ENCODE peak calls at places on chromosome 7, in six cellular contexts. One of them, this sample, is unnamed.

GRCh38 chr7:92603089-92603445 is 12.9 kb upstream of the FAM133B start:
- DNase-seq in H1: no peak
- DNase-seq in mesenchymal stem cell: no peak
- DNase-seq in H9: no peak
- DNase-seq in IMR-90: no peak
- DNase-seq in mesendoderm: no peak
- DNase-seq in this sample: no peak

GRCh38 chr7:94301024-94301588 is 93.6 kb upstream of the COL1A2 start:
- DNase-seq in mesenchymal stem cell: peak
- DNase-seq in H9: peak
- DNase-seq in H1: peak
- DNase-seq in mesendoderm: peak
- DNase-seq in IMR-90: peak
- DNase-seq in this sample: peak

GRCh38 chr7:47893238-47893637 is 55.0 kb downstream of the PKD1L1 start:
- DNase-seq in H1: peak
- DNase-seq in mesenchymal stem cell: no peak
- DNase-seq in H9: peak
- DNase-seq in IMR-90: no peak
- DNase-seq in mesendoderm: peak
- DNase-seq in this sample: no peak

GRCh38 chr7:78441737-78442136 is 643.2 kb downstream of the PHTF2 start:
- DNase-seq in H9: no peak
- DNase-seq in IMR-90: no peak
- DNase-seq in H1: no peak
- DNase-seq in mesenchymal stem cell: no peak
- DNase-seq in mesendoderm: peak
- DNase-seq in this sample: no peak

GRCh38 chr7:87325576-87326370 is 19.7 kb upstream of the CROT start:
- DNase-seq in H9: no peak
- DNase-seq in mesendoderm: no peak
- DNase-seq in IMR-90: no peak
- DNase-seq in H1: no peak
- DNase-seq in mesenchymal stem cell: no peak
- DNase-seq in this sample: no peak

GRCh38 chr7:73704640-73705550 is 14.6 kb downstream of the STX1A start:
- DNase-seq in IMR-90: peak
- DNase-seq in mesenchymal stem cell: no peak
- DNase-seq in H9: no peak
- DNase-seq in mesendoderm: no peak
- DNase-seq in H1: no peak
- DNase-seq in this sample: no peak

GRCh38 chr7:79515358-79515757 is 61.9 kb upstream of the MAGI2 start:
- DNase-seq in mesenchymal stem cell: no peak
- DNase-seq in IMR-90: peak
- DNase-seq in H9: no peak
- DNase-seq in mesendoderm: no peak
- DNase-seq in H1: no peak
- DNase-seq in this sample: no peak

GRCh38 chr7:142557971-142558582 is 191.2 kb upstream of the PRSS1 start:
- DNase-seq in IMR-90: peak
- DNase-seq in mesenchymal stem cell: no peak
- DNase-seq in H9: peak
- DNase-seq in mesendoderm: peak
- DNase-seq in H1: peak
- DNase-seq in this sample: peak

GRCh38 chr7:94410471-94411466 is 16.1 kb downstream of the COL1A2 start:
- DNase-seq in H9: no peak
- DNase-seq in mesenchymal stem cell: no peak
- DNase-seq in H1: no peak
- DNase-seq in mesendoderm: no peak
- DNase-seq in IMR-90: no peak
- DNase-seq in this sample: no peak

GRCh38 chr7:151672706-151673105 is 153.0 kb upstream of the RHEB start:
- DNase-seq in IMR-90: peak
- DNase-seq in mesendoderm: no peak
- DNase-seq in H1: no peak
- DNase-seq in mesenchymal stem cell: peak
- DNase-seq in H9: no peak
- DNase-seq in this sample: no peak

GRCh38 chr7:16422917-16423316 is 1.6 kb upstream of the CRPPA start:
- DNase-seq in H9: no peak
- DNase-seq in mesenchymal stem cell: no peak
- DNase-seq in IMR-90: no peak
- DNase-seq in H1: no peak
- DNase-seq in mesendoderm: peak
- DNase-seq in this sample: no peak

GRCh38 chr7:47406766-47407129 is 175.2 kb downstream of the TNS3 start:
- DNase-seq in H1: no peak
- DNase-seq in mesendoderm: no peak
- DNase-seq in mesenchymal stem cell: no peak
- DNase-seq in IMR-90: no peak
- DNase-seq in H9: no peak
- DNase-seq in this sample: no peak

GRCh38 chr7:33905389-33906032 is at the start of gene BMPER:
- DNase-seq in IMR-90: peak
- DNase-seq in H9: peak
- DNase-seq in H1: peak
- DNase-seq in mesenchymal stem cell: peak
- DNase-seq in mesendoderm: peak
- DNase-seq in this sample: peak

GRCh38 chr7:57364933-57365710 is 84.9 kb upstream of the ZNF716 start:
- DNase-seq in mesenchymal stem cell: no peak
- DNase-seq in H9: no peak
- DNase-seq in H1: no peak
- DNase-seq in mesendoderm: no peak
- DNase-seq in IMR-90: no peak
- DNase-seq in this sample: no peak

GRCh38 chr7:77453531-77453930 is 37.4 kb upstream of the GSAP start:
- DNase-seq in mesenchymal stem cell: no peak
- DNase-seq in H1: no peak
- DNase-seq in mesendoderm: no peak
- DNase-seq in IMR-90: peak
- DNase-seq in H9: no peak
- DNase-seq in this sample: no peak

GRCh38 chr7:158452331-158452730 is 135.3 kb downstream of the PTPRN2 start:
- DNase-seq in IMR-90: no peak
- DNase-seq in H1: no peak
- DNase-seq in mesenchymal stem cell: no peak
- DNase-seq in mesendoderm: no peak
- DNase-seq in H9: no peak
- DNase-seq in this sample: no peak

GRCh38 chr7:129947701-129948100 is 5.1 kb downstream of the UBE2H start:
- DNase-seq in mesenchymal stem cell: peak
- DNase-seq in IMR-90: no peak
- DNase-seq in mesendoderm: no peak
- DNase-seq in H1: no peak
- DNase-seq in H9: no peak
- DNase-seq in this sample: no peak

GRCh38 chr7:94336009-94336408 is 58.7 kb upstream of the COL1A2 start:
- DNase-seq in IMR-90: peak
- DNase-seq in H9: no peak
- DNase-seq in H1: no peak
- DNase-seq in mesenchymal stem cell: peak
- DNase-seq in mesendoderm: no peak
- DNase-seq in this sample: no peak

GRCh38 chr7:66642186-66642585 is 13.5 kb downstream of the KCTD7 start:
- DNase-seq in mesenchymal stem cell: no peak
- DNase-seq in H9: no peak
- DNase-seq in H1: no peak
- DNase-seq in IMR-90: no peak
- DNase-seq in mesendoderm: no peak
- DNase-seq in this sample: no peak

GRCh38 chr7:127809285-127809702 is 157.3 kb downstream of the SND1 start:
- DNase-seq in H1: no peak
- DNase-seq in IMR-90: peak
- DNase-seq in mesendoderm: no peak
- DNase-seq in mesenchymal stem cell: peak
- DNase-seq in H9: no peak
- DNase-seq in this sample: no peak

GRCh38 chr7:36048141-36048901 is 104.7 kb upstream of the EEPD1 start:
- DNase-seq in H1: no peak
- DNase-seq in IMR-90: peak
- DNase-seq in mesenchymal stem cell: peak
- DNase-seq in mesendoderm: no peak
- DNase-seq in H9: no peak
- DNase-seq in this sample: no peak

GRCh38 chr7:29365423-29365822 is 170.8 kb downstream of the CHN2 start:
- DNase-seq in H1: no peak
- DNase-seq in H9: no peak
- DNase-seq in mesenchymal stem cell: no peak
- DNase-seq in mesendoderm: no peak
- DNase-seq in IMR-90: no peak
- DNase-seq in this sample: no peak
- H3K23ac ChIP-seq in H1: no peak
- H3K23ac ChIP-seq in H9: no peak
- H3K23ac ChIP-seq in mesenchymal stem cell: no peak
- H3K23ac ChIP-seq in mesendoderm: no peak
- H3K23ac ChIP-seq in IMR-90: no peak
- H3K23ac ChIP-seq in this sample: no peak

DNA sequence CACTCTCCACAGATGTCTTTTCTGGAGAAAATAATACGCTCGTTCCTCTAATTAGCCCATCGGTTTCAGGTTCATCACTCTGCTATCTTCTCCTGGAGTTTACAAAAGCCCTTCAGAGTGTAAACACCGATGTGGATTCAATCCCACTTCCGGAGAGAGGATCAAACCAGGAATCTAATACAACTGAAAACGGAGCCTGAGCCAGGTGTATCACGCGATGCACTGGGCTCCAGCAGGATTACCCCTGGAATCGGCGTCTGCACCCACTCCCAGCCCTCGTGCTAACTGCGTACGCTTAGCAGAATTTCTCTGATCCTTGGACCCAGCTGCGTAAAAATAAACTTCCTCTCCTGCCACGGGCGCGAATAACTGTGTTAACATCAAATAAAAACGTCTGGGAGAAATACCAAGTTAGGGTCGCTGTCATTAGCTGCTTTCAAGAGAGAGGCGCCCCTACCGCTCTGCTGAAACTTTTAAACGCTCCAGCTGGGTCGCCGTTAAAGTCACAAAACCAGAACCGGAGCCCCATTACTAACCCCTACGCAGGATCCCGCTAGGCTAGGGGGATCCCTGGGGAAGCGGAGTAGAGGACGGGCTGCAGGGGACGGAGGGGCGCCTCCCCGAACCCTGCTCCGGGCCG is 508 bp downstream of the ZNF3 start:
- DNase-seq in mesenchymal stem cell: peak
- DNase-seq in mesendoderm: peak
- DNase-seq in IMR-90: peak
- DNase-seq in H9: no peak
- DNase-seq in H1: no peak
- DNase-seq in this sample: no peak
- H2BK120ac ChIP-seq in mesenchymal stem cell: peak
- H2BK120ac ChIP-seq in mesendoderm: no peak
- H2BK120ac ChIP-seq in IMR-90: peak
- H2BK120ac ChIP-seq in H9: peak
- H2BK120ac ChIP-seq in H1: no peak
- H2BK120ac ChIP-seq in this sample: peak

DNA sequence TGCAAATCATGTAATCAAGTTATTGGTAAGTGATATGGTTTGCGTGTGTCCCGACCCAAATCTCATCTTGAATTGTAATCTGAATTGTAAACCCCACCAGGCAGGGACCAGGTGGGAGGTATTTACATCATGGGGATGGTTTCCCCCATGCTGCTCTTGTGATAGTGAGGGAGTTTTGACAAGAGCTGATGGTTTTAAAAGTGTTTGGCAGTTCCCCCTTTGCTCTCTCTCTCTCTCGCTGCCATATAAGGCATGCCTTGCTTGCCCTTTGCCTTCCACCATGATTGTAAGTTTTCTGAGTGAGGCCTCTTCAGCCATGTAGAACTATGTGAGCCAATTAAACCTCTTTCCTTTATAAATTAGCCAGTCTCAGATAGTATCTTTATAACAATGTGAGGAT is 302.6 kb downstream of the THSD7A start:
- DNase-seq in IMR-90: no peak
- DNase-seq in H1: no peak
- DNase-seq in mesenchymal stem cell: no peak
- DNase-seq in H9: no peak
- DNase-seq in mesendoderm: peak
- DNase-seq in this sample: no peak
- H4K8ac ChIP-seq in IMR-90: no peak
- H4K8ac ChIP-seq in H1: no peak
- H4K8ac ChIP-seq in mesenchymal stem cell: no peak
- H4K8ac ChIP-seq in H9: no peak
- H4K8ac ChIP-seq in mesendoderm: no peak
- H4K8ac ChIP-seq in this sample: no peak

GRCh38 chr7:43855176-43855575 is 14.1 kb downstream of the MRPS24 start:
- DNase-seq in H1: no peak
- DNase-seq in H9: no peak
- DNase-seq in IMR-90: no peak
- DNase-seq in mesendoderm: no peak
- DNase-seq in mesenchymal stem cell: no peak
- DNase-seq in this sample: no peak
- H3K23ac ChIP-seq in H1: no peak
- H3K23ac ChIP-seq in H9: no peak
- H3K23ac ChIP-seq in IMR-90: no peak
- H3K23ac ChIP-seq in mesendoderm: peak
- H3K23ac ChIP-seq in mesenchymal stem cell: no peak
- H3K23ac ChIP-seq in this sample: no peak